ENCODE peak calls at places on chromosomes 6 and 20, in four cellular contexts. One of them, this sample, is unnamed.

GRCh38 chr6:83055366-83055964 is 10.2 kb downstream of the UBE3D start:
- DNase-seq in coronary artery: no peak
- DNase-seq in psoas muscle: peak
- DNase-seq in astrocyte: no peak
- DNase-seq in this sample: no peak

GRCh38 chr20:61434361-61434781 is 182.3 kb downstream of the CDH4 start:
- DNase-seq in astrocyte: no peak
- DNase-seq in coronary artery: no peak
- DNase-seq in psoas muscle: no peak
- DNase-seq in this sample: no peak

GRCh38 chr20:52379723-52380336 is 188.3 kb upstream of the ZFP64 start:
- DNase-seq in astrocyte: no peak
- DNase-seq in psoas muscle: peak
- DNase-seq in coronary artery: no peak
- DNase-seq in this sample: peak

GRCh38 chr20:54065601-54066038 is 4.8 kb downstream of the BCAS1 start:
- DNase-seq in coronary artery: no peak
- DNase-seq in astrocyte: no peak
- DNase-seq in psoas muscle: no peak
- DNase-seq in this sample: no peak

GRCh38 chr20:38680492-38681118 is 43.7 kb upstream of the SLC32A1 start:
- DNase-seq in astrocyte: peak
- DNase-seq in psoas muscle: no peak
- DNase-seq in coronary artery: no peak
- DNase-seq in this sample: no peak

GRCh38 chr20:61316351-61316750 is 64.3 kb downstream of the CDH4 start:
- DNase-seq in coronary artery: no peak
- DNase-seq in astrocyte: no peak
- DNase-seq in psoas muscle: no peak
- DNase-seq in this sample: no peak

GRCh38 chr6:89669002-89669401 is 30.5 kb upstream of the LYRM2 start:
- DNase-seq in astrocyte: peak
- DNase-seq in psoas muscle: no peak
- DNase-seq in coronary artery: no peak
- DNase-seq in this sample: no peak

GRCh38 chr20:57153238-57153905 is 113.1 kb downstream of the BMP7 start:
- DNase-seq in coronary artery: no peak
- DNase-seq in astrocyte: no peak
- DNase-seq in psoas muscle: no peak
- DNase-seq in this sample: no peak

GRCh38 chr6:170202416-170203135 is 88.3 kb downstream of the DLL1 start:
- DNase-seq in psoas muscle: no peak
- DNase-seq in astrocyte: no peak
- DNase-seq in coronary artery: peak
- DNase-seq in this sample: no peak

GRCh38 chr6:87074051-87074711 is 20.7 kb downstream of the CGA start:
- DNase-seq in psoas muscle: no peak
- DNase-seq in astrocyte: no peak
- DNase-seq in coronary artery: no peak
- DNase-seq in this sample: no peak

DNA sequence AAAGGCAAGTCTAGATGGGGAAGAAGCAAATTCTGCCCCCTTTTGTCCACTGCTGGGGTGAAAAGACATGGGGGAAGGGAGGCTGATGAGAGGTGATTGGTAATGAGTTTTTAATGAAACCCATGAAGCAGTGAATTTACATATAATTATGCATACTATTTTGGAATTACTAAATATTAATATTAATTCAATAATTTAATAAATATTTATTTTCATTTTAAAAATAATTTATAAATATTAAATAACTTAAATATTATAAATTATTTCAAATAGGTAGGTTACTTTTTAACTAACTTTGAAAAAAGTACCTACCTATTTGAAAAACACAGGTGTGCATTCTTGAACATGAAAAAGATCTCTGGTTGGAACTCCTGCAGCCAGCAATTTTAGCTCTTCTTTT is 138.1 kb upstream of the GPR6 start:
- DNase-seq in coronary artery: no peak
- DNase-seq in psoas muscle: no peak
- DNase-seq in astrocyte: no peak
- DNase-seq in this sample: no peak
- TF ChIP-seq CTCF in coronary artery: no peak
- TF ChIP-seq CTCF in psoas muscle: no peak
- TF ChIP-seq CTCF in astrocyte: no peak
- TF ChIP-seq CTCF in this sample: no peak

DNA sequence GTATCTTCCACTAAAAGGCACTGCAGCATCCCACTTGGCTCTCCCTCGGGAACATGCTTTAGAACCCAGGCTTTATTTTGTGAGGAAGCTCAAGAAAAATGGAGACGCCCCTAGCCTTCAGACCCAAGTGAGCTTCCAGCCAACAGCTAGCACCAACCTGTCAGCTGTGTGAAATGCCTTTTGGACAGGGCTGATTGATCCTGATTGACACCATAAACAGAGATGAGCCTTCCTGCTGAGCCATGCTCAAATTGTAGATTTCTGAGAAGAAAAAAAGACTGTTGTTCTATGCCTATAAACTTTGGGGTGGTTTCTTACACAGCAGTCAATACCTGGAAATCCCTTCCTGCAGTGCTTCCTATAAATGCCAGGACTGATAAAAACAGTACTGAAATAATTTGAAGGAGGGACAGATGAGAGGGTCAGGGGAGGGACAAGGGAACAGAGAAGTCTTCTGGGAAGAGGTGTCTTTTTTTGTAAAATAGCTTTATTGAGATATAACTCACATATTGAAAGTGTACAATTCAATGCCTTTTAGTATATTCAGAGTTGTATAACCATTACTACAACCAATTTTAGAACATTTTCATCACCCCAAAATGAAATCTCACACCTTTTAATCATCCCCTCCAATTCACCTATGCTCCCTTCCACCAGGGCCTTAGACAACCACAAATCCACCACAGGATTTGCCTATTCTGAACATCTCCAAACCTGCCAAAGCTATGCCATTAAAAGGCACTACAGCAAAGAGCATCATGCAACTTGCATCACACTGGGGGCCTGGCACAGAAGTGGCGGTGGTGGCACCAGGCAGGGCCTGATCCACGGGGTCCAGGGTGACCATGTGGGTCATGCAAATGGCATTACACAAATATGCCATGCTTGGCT is 2.7 kb upstream of the STK4 start:
- DNase-seq in astrocyte: no peak
- DNase-seq in coronary artery: no peak
- DNase-seq in psoas muscle: no peak
- DNase-seq in this sample: no peak
- H3K27ac ChIP-seq in astrocyte: no peak
- H3K27ac ChIP-seq in coronary artery: no peak
- H3K27ac ChIP-seq in psoas muscle: no peak
- H3K27ac ChIP-seq in this sample: no peak

GRCh38 chr20:44911264-44911921 is 1.5 kb downstream of the PABPC1L start:
- DNase-seq in coronary artery: no peak
- DNase-seq in psoas muscle: no peak
- DNase-seq in astrocyte: no peak
- DNase-seq in this sample: no peak
- H3K4me3 ChIP-seq in coronary artery: no peak
- H3K4me3 ChIP-seq in psoas muscle: no peak
- H3K4me3 ChIP-seq in astrocyte: no peak
- H3K4me3 ChIP-seq in this sample: no peak

GRCh38 chr20:62875419-62876355 is 14.1 kb upstream of the TCFL5 start:
- DNase-seq in coronary artery: peak
- DNase-seq in psoas muscle: peak
- DNase-seq in astrocyte: peak
- DNase-seq in this sample: peak
- TF ChIP-seq CTCF in coronary artery: peak
- TF ChIP-seq CTCF in psoas muscle: peak
- TF ChIP-seq CTCF in astrocyte: peak
- TF ChIP-seq CTCF in this sample: peak

DNA sequence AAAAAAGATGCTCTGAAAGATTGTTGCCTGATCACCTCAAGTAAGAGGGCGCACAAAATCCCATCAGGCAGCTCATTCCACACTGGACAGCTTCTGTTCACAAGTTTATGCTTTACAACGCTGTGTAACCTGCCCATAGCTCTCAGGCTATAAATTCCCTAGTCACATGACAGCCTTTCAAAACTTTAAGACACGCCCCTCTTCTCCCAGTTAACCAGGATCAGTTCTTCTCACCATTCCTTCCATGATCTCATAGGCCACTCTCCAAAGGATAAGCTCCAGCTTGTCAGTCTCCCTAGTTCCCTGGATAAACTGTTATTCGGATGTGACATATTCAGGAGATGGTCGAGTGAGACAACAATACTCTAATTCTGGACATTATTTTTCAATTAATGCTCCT is 15.0 kb downstream of the ADNP start:
- DNase-seq in psoas muscle: no peak
- DNase-seq in astrocyte: peak
- DNase-seq in coronary artery: no peak
- DNase-seq in this sample: no peak
- H3K27ac ChIP-seq in psoas muscle: peak
- H3K27ac ChIP-seq in astrocyte: peak
- H3K27ac ChIP-seq in coronary artery: peak
- H3K27ac ChIP-seq in this sample: peak

DNA sequence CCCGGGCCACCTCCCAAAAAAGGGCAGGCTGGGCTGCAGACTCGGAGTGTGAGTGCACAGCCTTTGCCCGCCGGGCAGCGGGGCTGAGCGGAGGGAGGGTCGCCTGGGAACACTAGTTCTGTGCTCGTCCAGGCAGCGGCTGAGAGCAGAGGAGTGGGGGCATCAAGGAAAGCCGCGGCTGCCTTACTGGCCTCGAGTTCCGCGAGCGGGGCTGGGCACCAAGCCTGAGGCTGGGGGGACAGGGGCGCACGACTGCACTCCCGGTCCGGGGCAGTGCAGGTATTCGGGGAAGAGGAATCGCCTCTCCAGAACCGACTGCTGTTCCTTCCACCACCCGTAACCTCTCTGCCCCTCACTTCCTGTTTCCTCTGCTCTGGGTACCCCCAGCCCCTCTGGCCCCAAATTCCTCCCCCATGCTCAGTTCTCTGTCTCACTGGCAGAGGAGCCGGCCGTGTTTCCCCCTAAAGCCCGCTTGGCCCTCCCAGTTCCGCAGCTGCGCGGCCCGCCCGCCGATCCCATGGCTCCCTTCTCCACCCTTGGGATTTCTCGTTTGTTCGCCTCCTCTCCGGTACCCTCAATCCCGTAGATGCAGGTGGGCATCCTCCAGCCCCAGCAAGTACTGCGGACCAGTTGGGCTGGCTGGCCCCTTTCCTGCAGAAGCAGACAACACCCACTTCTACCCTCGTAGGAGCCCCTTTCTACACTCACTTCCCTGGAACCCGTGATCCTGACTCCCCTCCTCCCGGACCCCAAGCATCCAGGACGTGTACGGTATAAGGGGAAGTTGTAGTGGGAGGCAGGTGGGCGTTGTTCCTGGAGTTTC is 5.1 kb downstream of the RING1 start:
- DNase-seq in psoas muscle: no peak
- DNase-seq in coronary artery: no peak
- DNase-seq in astrocyte: no peak
- DNase-seq in this sample: no peak
- H3K4me3 ChIP-seq in psoas muscle: peak
- H3K4me3 ChIP-seq in coronary artery: peak
- H3K4me3 ChIP-seq in astrocyte: peak
- H3K4me3 ChIP-seq in this sample: peak

GRCh38 chr20:650954-651353 is 2.0 kb downstream of the SRXN1 start:
- DNase-seq in astrocyte: no peak
- DNase-seq in coronary artery: no peak
- DNase-seq in psoas muscle: no peak
- DNase-seq in this sample: no peak
- TF ChIP-seq CTCF in astrocyte: peak
- TF ChIP-seq CTCF in coronary artery: no peak
- TF ChIP-seq CTCF in psoas muscle: peak
- TF ChIP-seq CTCF in this sample: peak

This sample was measured in left ventricle myocardium inferior.